ENCODE peak calls at places on chromosome X, in five cellular contexts. Q is neural progenitor cell, N is GM23248, B is SK-N-SH, T is MM.1S. V is an unnamed sample.

GRCh38 chrX:31110657-31111056 is 38.8 kb upstream of the FTHL17 start:
- DNase-seq in Q (no peak), N (no peak), B (no peak), T (no peak), V (no peak)

GRCh38 chrX:43813898-43814297 is 68.4 kb downstream of the MAOB start:
- DNase-seq in Q (peak; percentile 59), N (peak; percentile 14), B (no peak), T (no peak), V (peak; percentile 56)

GRCh38 chrX:41475611-41476241 is 28.6 kb downstream of the NYX start:
- DNase-seq in Q (peak; percentile 91), N (no peak), B (no peak), T (no peak), V (no peak)

GRCh38 chrX:10939384-10939783 is 171.7 kb upstream of the HCCS start:
- DNase-seq in Q (no peak), N (no peak), B (no peak), T (no peak), V (peak; percentile 77)

GRCh38 chrX:28787206-28787605 is 200.0 kb downstream of the IL1RAPL1 start:
- DNase-seq in Q (no peak), N (peak; percentile 2), B (no peak), T (no peak), V (peak; percentile 80)

GRCh38 chrX:69195197-69195596 is 29.9 kb upstream of the PJA1 start:
- DNase-seq in Q (no peak), N (no peak), B (peak; percentile 46), T (no peak), V (no peak)

GRCh38 chrX:30888526-30889146 is 418 bp downstream of the TAB3 start:
- DNase-seq in Q (no peak), N (peak; percentile 38), B (no peak), T (no peak), V (no peak)

GRCh38 chrX:10634681-10635161 is 14.3 kb upstream of the MID1 start:
- DNase-seq in Q (no peak), N (peak; percentile 90), B (no peak), T (no peak), V (peak; percentile 95)

GRCh38 chrX:139850968-139851367 is 81.9 kb downstream of the ATP11C start:
- DNase-seq in Q (no peak), N (no peak), B (no peak), T (no peak), V (no peak)

GRCh38 chrX:68369559-68369958 is 63.7 kb downstream of the OPHN1 start:
- DNase-seq in Q (no peak), N (peak; percentile 1), B (no peak), T (no peak), V (no peak)

GRCh38 chrX:51847463-51847862 is 46.0 kb upstream of the MAGED1 start:
- DNase-seq in Q (no peak), N (no peak), B (no peak), T (no peak), V (no peak)

GRCh38 chrX:10574663-10575062 is 45.7 kb downstream of the MID1 start:
- DNase-seq in Q (no peak), N (peak; percentile 65), B (no peak), T (no peak), V (peak; percentile 78)

GRCh38 chrX:42577936-42578335 is 200.0 kb downstream of the PPP1R2C start:
- DNase-seq in Q (no peak), N (no peak), B (no peak), T (peak; percentile 15), V (no peak)

GRCh38 chrX:108299101-108299591 is 139.1 kb downstream of the COL4A6 start:
- DNase-seq in Q (peak; percentile 2), N (peak; percentile 38), B (no peak), T (no peak), V (no peak)

GRCh38 chrX:31057691-31058090 is 14.2 kb downstream of the FTHL17 start:
- DNase-seq in Q (no peak), N (no peak), B (no peak), T (no peak), V (no peak)

GRCh38 chrX:119981286-119982070 is 37.9 kb upstream of the NKAP start:
- DNase-seq in Q (peak; percentile 63), N (peak; percentile 49), B (peak; percentile 61), T (peak; percentile 63), V (peak; percentile 58)

GRCh38 chrX:30027636-30028035 is 187.7 kb upstream of the MAGEB2 start:
- DNase-seq in Q (peak; percentile 36), N (no peak), B (no peak), T (no peak), V (peak; percentile 31)

GRCh38 chrX:22634081-22634480 is 361.4 kb downstream of the CBLL2 start:
- DNase-seq in Q (no peak), N (peak; percentile 91), B (no peak), T (no peak), V (no peak)

GRCh38 chrX:106401965-106402559 is 209.7 kb upstream of the RADX start:
- DNase-seq in Q (no peak), N (no peak), B (no peak), T (no peak), V (no peak)

GRCh38 chrX:12956704-12957541 is 18.0 kb upstream of the TMSB4X start:
- DNase-seq in Q (no peak), N (peak; percentile 35), B (peak; percentile 4), T (peak; percentile 88), V (peak; percentile 55)

GRCh38 chrX:30593435-30594200 is 16.1 kb upstream of the TASL start:
- DNase-seq in Q (no peak), N (no peak), B (no peak), T (peak; percentile 62), V (peak; percentile 51)

GRCh38 chrX:71606536-71607216 is 11.6 kb downstream of the CXCR3 start:
- DNase-seq in Q (no peak), N (no peak), B (no peak), T (no peak), V (no peak)

DNA sequence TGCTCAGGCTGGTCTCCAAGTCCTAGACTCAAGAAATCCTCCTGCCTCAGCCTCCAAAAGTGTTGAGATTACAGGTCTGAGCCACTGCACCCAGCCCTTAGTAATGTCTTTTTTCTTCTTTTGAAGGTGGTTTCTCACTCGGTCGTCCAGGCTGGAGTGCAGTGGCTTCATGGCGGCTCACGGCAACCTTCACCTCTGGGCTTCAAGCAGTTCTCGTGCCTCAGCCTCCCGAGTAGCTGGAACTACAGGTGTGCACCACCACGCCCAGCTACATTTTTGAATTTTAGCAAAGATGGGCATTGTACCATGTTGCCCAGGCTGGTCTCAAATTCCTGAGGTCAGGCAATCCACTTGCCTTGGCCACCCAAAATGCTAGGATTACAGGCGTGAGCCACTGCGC is 32.3 kb upstream of the ASMTL start:
- DNase-seq in Q (no peak), N (no peak), B (no peak), T (no peak), V (no peak)
- H3F3A ChIP-seq in Q (peaks cover 4% of the 10 kb centered on the region), N (no peaks in the 10 kb centered on the region), B (peaks cover 5% of the 10 kb centered on the region), T (peaks cover 16% of the 10 kb centered on the region), V (no peaks in the 10 kb centered on the region)

DNA sequence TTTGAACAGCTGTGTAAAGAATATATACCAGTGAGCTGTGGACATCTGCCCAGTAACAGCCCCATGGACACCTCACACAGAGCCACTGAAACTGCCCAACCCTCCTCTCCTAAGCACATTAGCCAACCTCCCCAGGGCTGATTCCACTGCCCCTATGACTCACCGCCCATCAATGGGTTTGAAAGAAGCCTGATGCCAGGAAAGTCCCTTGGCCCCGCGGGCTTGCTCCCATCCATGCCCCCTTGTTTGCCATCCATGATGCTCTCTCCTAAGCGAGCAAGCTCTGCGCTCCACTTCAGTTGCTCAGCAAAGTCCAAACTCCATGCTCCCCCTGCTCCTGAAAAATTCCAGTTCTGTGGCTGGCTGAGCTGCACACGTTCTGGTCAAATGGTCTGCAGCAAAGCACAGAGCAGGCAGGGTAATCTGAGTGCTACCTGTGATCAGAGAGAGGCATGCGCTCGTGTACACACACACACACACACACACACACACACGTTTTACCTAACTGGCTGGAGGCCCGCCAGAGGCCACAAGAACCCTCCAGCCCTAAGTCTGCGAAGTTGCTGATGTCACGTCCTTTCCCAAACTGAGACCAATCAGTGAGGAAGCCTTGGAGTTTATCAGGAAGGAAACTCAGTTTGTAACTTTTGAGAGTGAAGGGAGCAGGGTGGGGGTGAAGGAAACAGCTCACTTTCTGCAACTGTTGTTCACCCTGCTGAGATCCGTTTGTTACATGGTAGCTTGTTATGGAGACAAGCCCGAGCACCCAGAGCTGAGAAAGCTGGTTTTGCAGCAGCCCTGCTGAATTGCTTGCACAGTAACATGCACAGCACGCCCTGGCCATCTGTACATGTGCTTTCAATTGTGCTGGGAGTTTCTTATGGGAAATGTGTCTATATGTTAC is at the start of gene ASB9:
- DNase-seq in Q (no peak), N (peak; percentile 74), B (peak; percentile 45), T (no peak), V (peak; percentile 93)
- H3K9ac ChIP-seq in Q (no peak within 1 kb of the TSS), N (no peak within 1 kb of the TSS), B (no peak within 1 kb of the TSS), T (no peak within 1 kb of the TSS), V (peak within 1 kb of the TSS; percentile 88)

GRCh38 chrX:19728915-19729314 is 158.5 kb downstream of the SH3KBP1 start:
- DNase-seq in Q (no peak), N (no peak), B (no peak), T (peak; percentile 19), V (no peak)

GRCh38 chrX:19729761-19730160 is 157.6 kb downstream of the SH3KBP1 start:
- DNase-seq in Q (no peak), N (no peak), B (no peak), T (no peak), V (no peak)

GRCh38 chrX:19725545-19726102 is 161.8 kb downstream of the SH3KBP1 start:
- DNase-seq in Q (no peak), N (no peak), B (no peak), T (no peak), V (no peak)

GRCh38 chrX:19731307-19731706 is 156.1 kb downstream of the SH3KBP1 start:
- DNase-seq in Q (no peak), N (no peak), B (no peak), T (no peak), V (no peak)

DNA sequence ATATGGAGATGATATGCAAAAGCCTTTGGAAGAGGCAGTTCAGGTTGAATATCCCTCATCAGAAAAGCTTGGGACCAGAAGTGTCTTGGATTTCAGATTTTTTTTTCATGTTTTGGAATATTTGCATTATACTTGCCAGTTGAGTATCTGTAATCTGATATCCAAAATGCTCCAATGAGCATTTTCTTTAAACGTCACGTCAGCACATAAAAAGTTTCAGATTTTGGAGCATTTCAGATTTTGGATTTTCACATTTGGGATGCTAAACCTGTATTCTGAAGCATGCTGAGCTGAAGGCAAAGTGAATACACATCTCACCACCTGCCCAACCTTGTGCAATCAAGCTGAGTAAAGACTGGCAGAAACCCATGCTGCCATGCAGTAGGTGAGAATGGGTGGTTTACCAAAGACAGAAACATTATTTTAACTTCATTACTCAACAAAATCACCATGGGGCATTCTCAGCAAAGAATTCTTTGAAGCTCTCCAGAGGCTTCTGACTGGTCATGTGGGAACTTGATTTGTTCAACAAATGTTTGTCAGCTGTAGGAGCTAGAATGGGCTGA is 159.2 kb downstream of the SH3KBP1 start:
- DNase-seq in Q (no peak), N (no peak), B (no peak), T (no peak), V (no peak)
- H3K4me3 ChIP-seq in Q (no peak overlapping the region), N (no peak overlapping the region), B (no peak overlapping the region), T (no peak overlapping the region), V (no peak overlapping the region)

GRCh38 chrX:19753368-19753767 is 134.0 kb downstream of the SH3KBP1 start:
- DNase-seq in Q (no peak), N (no peak), B (no peak), T (no peak), V (no peak)

GRCh38 chrX:19760841-19761512 is 126.4 kb downstream of the SH3KBP1 start:
- DNase-seq in Q (no peak), N (no peak), B (no peak), T (no peak), V (no peak)

GRCh38 chrX:19760345-19760744 is 127.1 kb downstream of the SH3KBP1 start:
- DNase-seq in Q (no peak), N (peak; percentile 20), B (peak; percentile 12), T (no peak), V (no peak)

GRCh38 chrX:19758536-19758935 is 128.9 kb downstream of the SH3KBP1 start:
- DNase-seq in Q (no peak), N (peak; percentile 43), B (no peak), T (no peak), V (peak; percentile 37)

GRCh38 chrX:19756577-19757131 is 130.7 kb downstream of the SH3KBP1 start:
- DNase-seq in Q (no peak), N (no peak), B (no peak), T (no peak), V (no peak)
- H3F3A ChIP-seq in Q (no peaks in the 10 kb centered on the region), N (peaks cover 11% of the 10 kb centered on the region), B (no peaks in the 10 kb centered on the region), T (no peaks in the 10 kb centered on the region), V (no peaks in the 10 kb centered on the region)

V was measured in PC-3.